ENCODE peak calls at places on chromosomes 11 and 22, in eight cellular contexts. R, Q, X, K, A, N, P and G are unnamed samples.

GRCh38 chr11:112968988-112969714 is 7.9 kb downstream of the NCAM1 start:
- DNase-seq in X (no peak), N (peak), A (no peak), Q (no peak), K (no peak), P (no peak), R (no peak), G (peak)

GRCh38 chr11:72024073-72024749 is 25.5 kb downstream of the IL18BP start:
- DNase-seq in R (no peak), Q (peak), K (no peak), X (no peak), A (no peak), P (no peak), N (no peak), G (no peak)

GRCh38 chr11:15471709-15472404 is 357.1 kb downstream of the INSC start:
- DNase-seq in A (no peak), Q (no peak), X (no peak), K (no peak), R (no peak), P (no peak), N (no peak), G (no peak)

GRCh38 chr11:32374261-32374711 is 61.1 kb downstream of the WT1 start:
- DNase-seq in Q (no peak), N (no peak), K (no peak), P (no peak), X (no peak), A (peak), R (no peak), G (peak)

GRCh38 chr11:88041679-88042078 is 133.6 kb downstream of the RAB38 start:
- DNase-seq in N (no peak), Q (no peak), A (no peak), R (no peak), P (no peak), K (no peak), X (no peak), G (no peak)

GRCh38 chr11:118953265-118953664 is 2.8 kb upstream of the UPK2 start:
- DNase-seq in N (no peak), R (no peak), A (no peak), X (no peak), K (no peak), Q (no peak), P (no peak), G (peak)

GRCh38 chr11:23509023-23509422 is 648.7 kb upstream of the CCDC179 start:
- DNase-seq in K (no peak), P (no peak), A (no peak), Q (no peak), N (peak), X (no peak), R (no peak), G (peak)

GRCh38 chr11:117064275-117064674 is 34.0 kb downstream of the SIK3 start:
- DNase-seq in P (no peak), Q (no peak), X (no peak), A (no peak), R (no peak), K (no peak), N (peak), G (peak)

GRCh38 chr11:64751580-64751979 is 7.6 kb upstream of the RASGRP2 start:
- DNase-seq in Q (peak), P (no peak), X (no peak), A (no peak), R (peak), N (no peak), K (no peak), G (no peak)

GRCh38 chr11:78212586-78213371 is 24.1 kb downstream of the USP35 start:
- DNase-seq in X (peak), R (no peak), P (peak), A (no peak), N (peak), Q (peak), K (no peak), G (peak)

GRCh38 chr11:109984634-109985289 is 108.4 kb upstream of the ZC3H12C start:
- DNase-seq in Q (no peak), P (no peak), N (no peak), K (no peak), R (no peak), A (no peak), X (no peak), G (no peak)

GRCh38 chr22:42324566-42324965 is 54.1 kb upstream of the TCF20 start:
- DNase-seq in X (no peak), A (no peak), N (no peak), R (no peak), K (no peak), Q (no peak), P (no peak), G (no peak)

GRCh38 chr11:112086422-112087191 is at the start of the genes SDHD and TIMM8B:
- DNase-seq in R (peak), X (peak), A (peak), Q (peak), N (peak), P (peak), K (peak), G (peak)

GRCh38 chr11:65266210-65266609 is 4.4 kb downstream of the POLA2 start:
- DNase-seq in K (no peak), R (no peak), X (no peak), P (no peak), A (no peak), Q (no peak), N (no peak), G (peak)

GRCh38 chr11:2771758-2772466 is 72.1 kb upstream of the KCNQ1OT1 start:
- DNase-seq in A (no peak), P (peak), X (peak), N (no peak), K (peak), R (no peak), Q (peak), G (no peak)

GRCh38 chr11:25535462-25535861 is 796.5 kb upstream of the ANO3 start:
- DNase-seq in N (no peak), A (no peak), K (no peak), X (no peak), P (peak), R (no peak), Q (peak), G (peak)

GRCh38 chr11:33687733-33688479 is 12.7 kb downstream of the C11orf91 start:
- DNase-seq in X (no peak), P (peak), Q (no peak), A (peak), K (no peak), N (peak), R (no peak), G (peak)

GRCh38 chr11:15276616-15277015 is 161.9 kb downstream of the INSC start:
- DNase-seq in X (no peak), R (no peak), A (no peak), Q (no peak), N (peak), K (no peak), P (no peak), G (peak)

GRCh38 chr22:21015051-21016006 is at the start of gene P2RX6:
- DNase-seq in N (peak), Q (no peak), A (no peak), R (peak), P (no peak), X (no peak), K (no peak), G (no peak)

GRCh38 chr11:127926721-127927120 is 660.6 kb downstream of the ETS1 start:
- DNase-seq in P (no peak), K (no peak), Q (no peak), X (no peak), A (no peak), R (no peak), N (no peak), G (no peak)

GRCh38 chr11:47514825-47515647 is 37.9 kb downstream of the CELF1 start:
- DNase-seq in K (no peak), N (peak), P (peak), X (no peak), A (no peak), Q (no peak), R (no peak), G (peak)

GRCh38 chr11:18322818-18323570 is 627 bp downstream of the GTF2H1 start:
- DNase-seq in K (no peak), A (no peak), R (no peak), P (no peak), N (no peak), X (no peak), Q (no peak), G (no peak)

GRCh38 chr11:115213007-115213406 is 291.2 kb downstream of the CADM1 start:
- DNase-seq in P (no peak), A (no peak), Q (no peak), R (no peak), N (no peak), X (no peak), K (no peak), G (no peak)

GRCh38 chr11:134844838-134845237 is 432.8 kb upstream of the B3GAT1 start:
- DNase-seq in K (no peak), A (no peak), Q (no peak), P (no peak), N (no peak), X (no peak), R (no peak), G (no peak)

GRCh38 chr11:95483339-95483738 is 252.3 kb upstream of the SESN3 start:
- DNase-seq in N (no peak), R (no peak), Q (no peak), K (no peak), P (no peak), A (no peak), X (no peak), G (no peak)

GRCh38 chr11:2846056-2846455 is 39.5 kb downstream of the CDKN1C start:
- DNase-seq in K (no peak), P (no peak), Q (no peak), A (no peak), X (no peak), N (no peak), R (no peak), G (no peak)

GRCh38 chr11:49208006-49208721 is at the start of gene FOLH1:
- DNase-seq in A (no peak), R (peak), P (no peak), N (no peak), K (no peak), Q (peak), X (peak), G (peak)

GRCh38 chr11:88250566-88251080 is 75.4 kb upstream of the RAB38 start:
- DNase-seq in X (no peak), N (no peak), P (no peak), A (no peak), K (no peak), R (no peak), Q (no peak), G (no peak)

GRCh38 chr11:118229274-118229847 is 4.5 kb upstream of the JAML start:
- DNase-seq in X (no peak), A (no peak), N (no peak), K (no peak), Q (no peak), R (no peak), P (no peak), G (no peak)

GRCh38 chr11:62242021-62242420 is at the start of gene SCGB1D2:
- DNase-seq in N (no peak), P (peak), Q (no peak), R (peak), A (peak), K (no peak), X (peak), G (no peak)

GRCh38 chr11:123292647-123293046 is 97.6 kb upstream of the CLMP start:
- DNase-seq in R (no peak), P (no peak), A (no peak), Q (no peak), X (no peak), K (no peak), N (no peak), G (no peak)

GRCh38 chr22:45731041-45731797 is 59.6 kb downstream of the ATXN10 start:
- DNase-seq in A (no peak), P (no peak), X (no peak), N (peak), K (no peak), Q (no peak), R (no peak), G (peak)

GRCh38 chr11:68370211-68371111 is 58.1 kb downstream of the LRP5 start:
- DNase-seq in X (peak), A (no peak), R (no peak), Q (no peak), N (no peak), P (no peak), K (no peak), G (no peak)

GRCh38 chr11:13140028-13140870 is 131.1 kb downstream of the RASSF10 start:
- DNase-seq in N (peak), A (peak), R (no peak), K (peak), P (no peak), Q (no peak), X (no peak), G (no peak)

GRCh38 chr22:38718414-38718813 is 12.7 kb downstream of the GTPBP1 start:
- DNase-seq in R (peak), P (peak), X (no peak), Q (peak), A (peak), K (peak), N (peak), G (peak)

GRCh38 chr22:38715852-38716251 is 10.1 kb downstream of the GTPBP1 start:
- DNase-seq in Q (no peak), K (no peak), P (no peak), A (no peak), N (no peak), X (no peak), R (no peak), G (no peak)

GRCh38 chr22:38716827-38717226 is 11.1 kb downstream of the GTPBP1 start:
- DNase-seq in N (no peak), K (no peak), R (peak), P (no peak), Q (no peak), A (no peak), X (no peak), G (no peak)

GRCh38 chr22:38716271-38716670 is 10.5 kb downstream of the GTPBP1 start:
- DNase-seq in K (no peak), P (no peak), N (no peak), R (no peak), X (no peak), A (no peak), Q (peak), G (no peak)

GRCh38 chr22:38717244-38717643 is 11.5 kb downstream of the GTPBP1 start:
- DNase-seq in A (no peak), Q (peak), X (no peak), P (no peak), N (no peak), R (peak), K (no peak), G (no peak)
- TF ChIP-seq CTCF in A (no peak), Q (no peak), X (no peak), P (no peak), N (no peak), R (no peak), K (no peak), G (no peak)

GRCh38 chr11:124801014-124801413 is 808 bp upstream of the MSANTD2 start:
- DNase-seq in A (no peak), P (peak), X (no peak), Q (no peak), R (no peak), N (no peak), K (no peak), G (peak)

GRCh38 chr11:124800226-124800929 is at the start of gene MSANTD2:
- DNase-seq in P (peak), N (peak), X (peak), Q (peak), K (peak), A (peak), R (peak), G (peak)

GRCh38 chr11:124799384-124800225 is 601 bp downstream of the MSANTD2 start:
- DNase-seq in N (peak), K (peak), R (peak), Q (peak), X (peak), P (peak), A (no peak), G (no peak)

GRCh38 chr11:124798991-124799383 is 1.2 kb downstream of the MSANTD2 start:
- DNase-seq in N (peak), R (no peak), K (no peak), X (no peak), A (no peak), Q (no peak), P (no peak), G (peak)

DNA sequence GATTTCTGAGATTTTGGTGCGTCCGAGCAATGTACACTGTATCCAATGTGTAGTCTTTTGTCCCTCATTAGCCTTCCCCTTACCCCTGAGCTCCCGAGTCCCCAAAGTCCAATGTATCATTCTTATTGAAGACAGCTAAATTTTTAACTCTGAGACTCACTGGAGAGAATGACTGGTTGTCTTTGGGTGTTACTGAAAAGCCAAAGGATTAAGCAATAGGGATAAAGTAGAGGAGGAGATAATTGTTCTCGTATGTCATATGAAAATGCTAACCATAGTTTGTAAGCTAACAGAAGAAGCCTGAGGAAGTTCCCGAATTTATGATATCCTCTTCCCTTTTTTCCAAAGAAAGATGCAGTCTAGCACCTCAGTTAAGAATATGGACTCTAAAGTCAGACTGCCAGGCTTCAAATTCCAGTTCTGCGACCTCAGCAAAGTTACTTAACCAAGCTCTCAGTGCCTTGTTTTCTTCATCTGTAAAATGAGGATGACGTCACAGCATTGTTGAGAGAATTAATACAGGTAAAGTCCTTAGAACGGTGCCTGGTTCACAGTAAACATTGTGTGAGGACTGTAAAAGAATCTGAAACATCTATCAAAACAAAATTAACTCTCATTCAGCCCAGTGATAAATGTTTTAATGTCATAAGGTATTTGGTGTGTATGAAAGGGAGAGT is 1.6 kb upstream of the MSANTD2 start:
- DNase-seq in Q (no peak), K (no peak), X (no peak), P (no peak), A (no peak), R (no peak), N (no peak), G (no peak)
- H3K4me3 ChIP-seq in Q (no peak), K (no peak), X (no peak), P (no peak), A (no peak), R (peak), N (no peak), G (no peak)

GRCh38 chr22:44461083-44461375 is 37.0 kb downstream of the RTL6 start:
- DNase-seq in P (no peak), N (no peak), K (peak), X (no peak), Q (no peak), R (no peak), A (no peak), G (no peak)

GRCh38 chr22:44459041-44459440 is 39.0 kb downstream of the RTL6 start:
- DNase-seq in A (no peak), X (no peak), R (no peak), N (no peak), P (no peak), Q (no peak), K (peak), G (no peak)

GRCh38 chr22:44462246-44463015 is 35.6 kb downstream of the RTL6 start:
- DNase-seq in K (peak), N (no peak), A (no peak), X (no peak), P (no peak), Q (no peak), R (no peak), G (no peak)

GRCh38 chr22:44461614-44462013 is 36.4 kb downstream of the RTL6 start:
- DNase-seq in N (no peak), P (no peak), R (no peak), Q (no peak), A (no peak), X (no peak), K (no peak), G (no peak)

GRCh38 chr22:44460287-44461082 is 37.5 kb downstream of the RTL6 start:
- DNase-seq in A (no peak), Q (no peak), N (no peak), X (no peak), P (no peak), K (peak), R (no peak), G (no peak)
- TF ChIP-seq CTCF in A (no peak), Q (no peak), N (no peak), X (no peak), P (no peak), K (no peak), R (no peak), G (no peak)

GRCh38 chr11:103602846-103603245 is 433.6 kb upstream of the DDI1 start:
- DNase-seq in R (no peak), P (no peak), X (no peak), K (no peak), A (no peak), N (no peak), Q (no peak), G (no peak)

GRCh38 chr11:103604310-103604709 is 432.1 kb upstream of the DDI1 start:
- DNase-seq in N (no peak), R (no peak), K (no peak), P (no peak), A (no peak), Q (no peak), X (no peak), G (no peak)

GRCh38 chr11:103610435-103610834 is 426.0 kb upstream of the DDI1 start:
- DNase-seq in Q (no peak), N (no peak), A (no peak), R (no peak), X (no peak), P (no peak), K (no peak), G (no peak)

GRCh38 chr11:103609117-103610066 is 427.0 kb upstream of the DDI1 start:
- DNase-seq in P (no peak), R (no peak), A (no peak), Q (no peak), X (no peak), K (no peak), N (peak), G (peak)

DNA sequence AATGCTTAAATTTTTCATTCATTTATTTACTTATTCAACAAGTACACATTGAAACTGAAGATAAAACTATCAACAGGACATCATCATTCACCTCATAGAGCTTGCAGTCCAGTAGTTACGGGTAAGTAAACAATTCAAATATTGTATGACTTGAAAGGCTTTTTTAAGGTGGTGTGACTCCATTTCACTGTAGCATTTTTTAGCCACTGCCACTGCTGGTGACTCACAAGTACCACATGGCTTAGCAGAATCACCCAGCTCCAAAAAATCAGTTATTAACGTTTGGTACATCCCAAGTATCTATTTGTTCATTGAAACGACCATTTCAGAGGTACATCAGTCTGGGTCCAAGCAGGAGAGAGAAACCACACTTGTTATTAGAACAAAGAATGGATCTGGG is 427.9 kb upstream of the DDI1 start:
- DNase-seq in N (peak), A (no peak), R (no peak), X (no peak), K (no peak), Q (no peak), P (no peak), G (peak)
- H3K4me3 ChIP-seq in N (no peak), A (no peak), R (no peak), X (no peak), K (no peak), Q (no peak), P (no peak), G (no peak)

GRCh38 chr22:22103078-22103593 is 120.5 kb upstream of the TOP3B start:
- DNase-seq in A (no peak), N (no peak), P (no peak), K (no peak), R (no peak), Q (no peak), X (no peak), G (peak)

GRCh38 chr22:22099194-22099486 is 116.6 kb upstream of the TOP3B start:
- DNase-seq in A (no peak), P (no peak), Q (no peak), K (no peak), X (no peak), N (no peak), R (no peak), G (no peak)

GRCh38 chr22:22097727-22098228 is 115.2 kb upstream of the TOP3B start:
- DNase-seq in K (no peak), P (no peak), A (no peak), X (no peak), N (no peak), R (no peak), Q (no peak), G (no peak)

GRCh38 chr22:22098457-22099193 is 116.0 kb upstream of the TOP3B start:
- DNase-seq in P (no peak), Q (no peak), A (no peak), N (no peak), X (no peak), R (no peak), K (no peak), G (no peak)

GRCh38 chr22:22099833-22100812 is 117.5 kb upstream of the TOP3B start:
- DNase-seq in P (no peak), R (no peak), Q (no peak), N (no peak), X (no peak), K (no peak), A (no peak), G (peak)
- TF ChIP-seq CTCF in P (no peak), R (no peak), Q (no peak), N (peak), X (no peak), K (no peak), A (peak), G (peak)

GRCh38 chr11:7021318-7021717 is 1.0 kb downstream of the NLRP14 start:
- DNase-seq in Q (no peak), P (no peak), R (no peak), N (no peak), A (no peak), K (no peak), X (no peak), G (no peak)
- H3K4me3 ChIP-seq in Q (no peak), P (no peak), R (no peak), N (no peak), A (no peak), K (no peak), X (no peak), G (no peak)